ENCODE peak calls at places on chromosomes 11 and 22, in six cellular contexts. W, S, E, G, A and Z are unnamed samples.
A peak's percentile ranks its signal among the peaks of the same experiment; 100 is the strongest.

GRCh38 chr22:45286854-45287551 is 2.3 kb downstream of the UPK3A start:
- DNase-seq in W (no peak), A (no peak), G (no peak), S (no peak), E (no peak), Z (no peak)

GRCh38 chr11:76587810-76588454 is 82.6 kb downstream of the LRRC32 start:
- DNase-seq in S (no peak), G (no peak), E (no peak), W (no peak), A (no peak), Z (no peak)

GRCh38 chr11:123323482-123324056 is 106.5 kb upstream of the GRAMD1B start:
- DNase-seq in G (no peak), E (no peak), A (no peak), S (no peak), W (no peak), Z (no peak)

GRCh38 chr11:118434553-118435232 is 1.6 kb upstream of the KMT2A start:
- DNase-seq in S (peak; percentile 42), A (no peak), G (peak; percentile 17), E (peak; percentile 58), W (no peak), Z (no peak)

GRCh38 chr22:24125942-24126341 is 55.3 kb upstream of the SUSD2 start:
- DNase-seq in E (no peak), G (no peak), W (no peak), A (no peak), S (no peak), Z (no peak)

GRCh38 chr11:70711095-70711910 is 313.0 kb downstream of the CTTN start:
- DNase-seq in A (no peak), W (no peak), G (no peak), E (no peak), S (no peak), Z (no peak)

GRCh38 chr11:118961189-118961588 is 5.1 kb downstream of the UPK2 start:
- DNase-seq in G (no peak), S (no peak), W (no peak), E (no peak), A (no peak), Z (no peak)

GRCh38 chr11:8201524-8202365 is 32.9 kb upstream of the RIC3 start:
- DNase-seq in E (no peak), G (no peak), S (no peak), A (no peak), W (no peak), Z (no peak)

GRCh38 chr22:26666035-26666338 is 8.6 kb downstream of the MIAT start:
- DNase-seq in W (no peak), G (no peak), A (no peak), S (no peak), E (no peak), Z (no peak)

GRCh38 chr22:36201630-36202312 is at the start of gene APOL4:
- DNase-seq in G (peak; percentile 81), A (peak; percentile 70), E (no peak), W (no peak), S (peak; percentile 73), Z (peak; percentile 15)

DNA sequence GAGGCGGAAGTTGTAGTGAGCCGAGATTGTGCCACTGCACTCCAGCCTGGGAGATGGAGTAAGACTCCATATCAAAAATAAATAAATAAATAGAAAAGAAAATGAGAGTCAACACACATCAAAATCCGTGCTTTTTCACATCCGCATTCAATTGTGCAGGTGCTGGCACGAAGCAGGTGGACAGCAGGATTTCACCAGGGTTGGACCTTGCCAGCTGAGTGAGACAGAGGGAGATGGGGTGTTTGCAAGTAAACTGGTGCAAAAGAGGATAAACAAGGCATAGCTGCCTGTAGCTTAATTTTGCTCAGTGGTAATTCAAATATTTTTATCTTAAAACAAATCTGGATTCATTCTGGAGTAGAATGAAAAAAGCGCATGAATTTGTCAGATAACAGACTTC is 23.3 kb upstream of the DNAL4 start:
- DNase-seq in A (no peak), E (no peak), G (no peak), W (no peak), S (no peak), Z (no peak)
- H3K4me3 ChIP-seq in A (no peak overlapping the region), E (no peak overlapping the region), G (no peak overlapping the region), W (no peak overlapping the region), S (no peak overlapping the region), Z (no peak overlapping the region)

GRCh38 chr22:19498154-19498865 is 18.6 kb downstream of the CDC45 start:
- DNase-seq in S (no peak), G (no peak), W (no peak), E (no peak), A (no peak), Z (no peak)
- H3K36me3 ChIP-seq in S (no peaks in the 10 kb centered on the region), G (no peaks in the 10 kb centered on the region), W (no peaks in the 10 kb centered on the region), E (no peaks in the 10 kb centered on the region), A (no peaks in the 10 kb centered on the region), Z (no peaks in the 10 kb centered on the region)

DNA sequence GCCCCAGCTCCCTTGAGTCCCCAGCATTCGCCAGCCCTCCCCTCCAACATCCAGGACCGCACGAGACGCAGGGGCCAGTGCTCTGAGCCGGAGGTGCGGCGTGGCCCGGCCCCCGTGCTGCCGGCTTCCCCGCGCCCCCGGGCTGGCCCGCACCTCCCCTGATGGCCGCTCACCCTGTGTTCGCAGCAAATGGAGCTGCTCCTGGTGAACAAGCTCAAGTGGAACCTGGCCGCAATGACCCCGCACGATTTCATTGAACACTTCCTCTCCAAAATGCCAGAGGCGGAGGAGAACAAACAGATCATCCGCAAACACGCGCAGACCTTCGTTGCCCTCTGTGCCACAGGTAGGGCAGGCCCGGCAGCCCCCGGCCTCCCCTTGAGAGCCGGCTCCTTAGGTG is 2.7 kb downstream of the CCND1 start:
- DNase-seq in E (no peak), G (no peak), S (no peak), W (no peak), A (no peak), Z (no peak)
- H3K4me3 ChIP-seq in E (no peak overlapping the region), G (peak overlapping the region; percentile 85), S (peak overlapping the region; percentile 86), W (peak overlapping the region; percentile 90), A (peak overlapping the region; percentile 87), Z (peak overlapping the region; percentile 97)

GRCh38 chr22:21684492-21685163 is 18.8 kb downstream of the PPIL2 start:
- DNase-seq in E (no peak), G (no peak), A (no peak), S (no peak), W (no peak), Z (no peak)
- H3K36me3 ChIP-seq in E (peaks cover 45% of the 10 kb centered on the region), G (peaks cover 17% of the 10 kb centered on the region), A (peaks cover 92% of the 10 kb centered on the region), S (peaks cover 8% of the 10 kb centered on the region), W (peaks cover 49% of the 10 kb centered on the region), Z (peaks cover 58% of the 10 kb centered on the region)

GRCh38 chr11:133338588-133338987 is 193.7 kb downstream of the OPCML start:
- DNase-seq in G (no peak), W (no peak), E (no peak), S (no peak), A (no peak), Z (no peak)
- H3K4me3 ChIP-seq in G (no peak overlapping the region), W (no peak overlapping the region), E (no peak overlapping the region), S (no peak overlapping the region), A (no peak overlapping the region), Z (no peak overlapping the region)

GRCh38 chr22:46694423-46695170 is 43.5 kb downstream of the CERK start:
- DNase-seq in G (no peak), W (no peak), E (no peak), A (no peak), S (no peak), Z (no peak)
- H3K36me3 ChIP-seq in G (peaks cover 65% of the 10 kb centered on the region), W (peaks cover 75% of the 10 kb centered on the region), E (peaks cover 65% of the 10 kb centered on the region), A (peaks cover 100% of the 10 kb centered on the region), S (peaks cover 38% of the 10 kb centered on the region), Z (peaks cover 64% of the 10 kb centered on the region)

DNA sequence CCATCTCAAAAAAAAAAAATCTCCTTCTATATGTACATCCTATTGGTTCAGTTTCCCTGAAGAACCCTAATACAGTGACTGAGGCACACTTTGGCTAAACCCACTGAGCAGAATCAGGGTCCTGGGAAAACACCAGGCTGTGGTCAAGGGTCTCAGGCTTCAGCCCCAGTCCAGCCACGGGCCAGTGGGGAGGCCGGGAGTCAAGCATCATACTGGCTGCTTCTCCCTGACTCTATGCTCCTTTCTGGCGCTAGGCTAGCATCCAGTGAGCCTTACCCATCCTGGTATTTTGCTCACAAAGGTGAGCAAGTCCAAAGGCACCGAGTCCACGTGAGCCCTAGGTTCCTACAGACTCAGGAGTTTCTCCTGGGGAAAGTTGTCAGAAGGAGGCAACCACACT is 752.5 kb downstream of the BRD1 start:
- DNase-seq in E (no peak), W (no peak), G (no peak), S (no peak), A (no peak), Z (no peak)
- H3K4me3 ChIP-seq in E (no peak overlapping the region), W (no peak overlapping the region), G (no peak overlapping the region), S (no peak overlapping the region), A (no peak overlapping the region), Z (no peak overlapping the region)

DNA sequence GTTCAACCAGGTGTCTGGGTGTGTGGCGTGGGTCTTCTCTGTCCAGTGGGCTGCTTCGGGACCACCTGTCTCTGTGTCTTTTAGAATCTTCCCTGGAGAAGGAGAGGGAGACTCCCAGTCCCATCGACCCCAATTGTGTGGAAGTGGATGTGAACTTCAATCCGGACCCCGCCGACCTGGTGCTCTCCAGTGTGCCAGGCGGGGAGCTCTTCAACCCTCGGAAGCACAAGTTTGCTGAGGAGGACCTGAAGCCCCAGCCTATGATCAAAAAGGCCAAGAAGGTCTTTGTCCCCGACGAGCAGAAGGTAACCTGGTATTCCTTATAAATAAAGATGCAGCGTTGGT is 12.2 kb downstream of the TEF start:
- DNase-seq in E (no peak), S (no peak), A (no peak), W (no peak), G (no peak), Z (no peak)
- H3K36me3 ChIP-seq in E (no peaks in the 10 kb centered on the region), S (peaks cover 10% of the 10 kb centered on the region), A (peaks cover 88% of the 10 kb centered on the region), W (peaks cover 51% of the 10 kb centered on the region), G (peaks cover 63% of the 10 kb centered on the region), Z (peaks cover 71% of the 10 kb centered on the region)

GRCh38 chr22:38088723-38089473 is 4.9 kb upstream of the SLC16A8 start:
- DNase-seq in S (no peak), G (no peak), W (no peak), A (no peak), E (no peak), Z (no peak)
- H3K4me3 ChIP-seq in S (no peak overlapping the region), G (peak overlapping the region; percentile 19), W (peak overlapping the region; percentile 42), A (peak overlapping the region; percentile 30), E (no peak overlapping the region), Z (peak overlapping the region; percentile 66)